ENCODE peak calls at places on chromosomes 5 and 9, in eight cellular contexts. P is AG04450; S is left cardiac atrium; G is activated CD4-positive, alpha-beta T cell treated with anti-CD3 and anti-CD28 coated beads, Interleukin-2, amount 50 U/mL, for 48 hours; W is caudate nucleus; Y is tibial artery; B is activated T-helper 1 cell treated with Interleukin-2 at 50 U/mL for 16 hours; N is kidney tubule cell. R is an unnamed sample.

GRCh38 chr5:59548807-59549357 is 344.6 kb downstream of the PDE4D start:
- DNase-seq in P (no peak), S (no peak), G (no peak), W (no peak), Y (no peak), B (no peak), N (no peak), R (no peak)

GRCh38 chr5:137613554-137614265 is 114.6 kb upstream of the SPOCK1 start:
- DNase-seq in P (no peak), S (no peak), G (no peak), W (no peak), Y (no peak), B (no peak), N (peak; percentile 64), R (no peak)

GRCh38 chr9:2120926-2121689 is 106.0 kb downstream of the SMARCA2 start:
- DNase-seq in P (peak; percentile 11), S (no peak), G (no peak), W (no peak), Y (no peak), B (no peak), N (peak; percentile 41), R (no peak)

GRCh38 chr5:75933489-75933888 is 149.7 kb upstream of the SV2C start:
- DNase-seq in P (no peak), S (no peak), G (no peak), W (no peak), Y (no peak), B (no peak), N (no peak), R (no peak)

GRCh38 chr5:6994097-6994496 is 280.9 kb downstream of the TENT4A start:
- DNase-seq in P (no peak), S (no peak), G (no peak), W (no peak), Y (no peak), B (no peak), N (no peak), R (no peak)

GRCh38 chr5:95426227-95426626 is 35.1 kb downstream of the FAM81B start:
- DNase-seq in P (no peak), S (no peak), G (no peak), W (no peak), Y (no peak), B (no peak), N (no peak), R (no peak)

GRCh38 chr9:33381231-33381791 is 21.1 kb downstream of the AQP7 start:
- DNase-seq in P (no peak), S (no peak), G (no peak), W (no peak), Y (peak; percentile 57), B (no peak), N (peak; percentile 44), R (no peak)

GRCh38 chr5:39079147-39079546 is 4.9 kb upstream of the RICTOR start:
- DNase-seq in P (no peak), S (no peak), G (no peak), W (no peak), Y (no peak), B (no peak), N (no peak), R (no peak)

GRCh38 chr9:131138676-131139075 is 13.3 kb downstream of the NUP214 start:
- DNase-seq in P (no peak), S (no peak), G (no peak), W (no peak), Y (no peak), B (no peak), N (no peak), R (no peak)

GRCh38 chr9:130570200-130570599 is 9.2 kb upstream of the FUBP3 start:
- DNase-seq in P (no peak), S (no peak), G (no peak), W (no peak), Y (no peak), B (no peak), N (peak; percentile 73), R (no peak)

GRCh38 chr9:1845421-1845820 is 169.7 kb upstream of the SMARCA2 start:
- DNase-seq in P (no peak), S (no peak), G (no peak), W (no peak), Y (no peak), B (no peak), N (no peak), R (no peak)

GRCh38 chr9:131720330-131720729 is 19.5 kb downstream of the RAPGEF1 start:
- DNase-seq in P (no peak), S (no peak), G (peak; percentile 57), W (no peak), Y (no peak), B (no peak), N (no peak), R (no peak)

GRCh38 chr9:14158911-14159310 is 155.0 kb downstream of the NFIB start:
- DNase-seq in P (no peak), S (no peak), G (no peak), W (no peak), Y (no peak), B (no peak), N (peak; percentile 63), R (no peak)

GRCh38 chr5:32115985-32116384 is 58.1 kb downstream of the GOLPH3 start:
- DNase-seq in P (no peak), S (no peak), G (no peak), W (no peak), Y (no peak), B (no peak), N (no peak), R (no peak)

GRCh38 chr5:139386039-139386438 is 2.9 kb upstream of the SLC23A1 start:
- DNase-seq in P (no peak), S (no peak), G (no peak), W (no peak), Y (peak; percentile 46), B (no peak), N (no peak), R (no peak)

GRCh38 chr9:107198718-107199117 is 84.4 kb upstream of the RAD23B start:
- DNase-seq in P (no peak), S (no peak), G (no peak), W (no peak), Y (no peak), B (no peak), N (no peak), R (no peak)

GRCh38 chr9:16075695-16076094 is 522.9 kb downstream of the CCDC171 start:
- DNase-seq in P (no peak), S (no peak), G (no peak), W (no peak), Y (no peak), B (no peak), N (no peak), R (no peak)

GRCh38 chr5:59174248-59174844 is 591.5 kb downstream of the RAB3C start:
- DNase-seq in P (peak; percentile 70), S (no peak), G (no peak), W (no peak), Y (no peak), B (peak; percentile 8), N (peak; percentile 73), R (no peak)

GRCh38 chr5:143737073-143737472 is 74.9 kb upstream of the HMHB1 start:
- DNase-seq in P (no peak), S (no peak), G (no peak), W (no peak), Y (no peak), B (no peak), N (no peak), R (no peak)

GRCh38 chr5:101838329-101838964 is 457.6 kb downstream of the SLCO4C1 start:
- DNase-seq in P (peak; percentile 15), S (no peak), G (no peak), W (no peak), Y (no peak), B (no peak), N (no peak), R (no peak)

GRCh38 chr9:91428927-91429351 is 5.3 kb upstream of the NFIL3 start:
- DNase-seq in P (peak; percentile 63), S (peak; percentile 51), G (no peak), W (no peak), Y (no peak), B (no peak), N (no peak), R (peak; percentile 53)

GRCh38 chr5:133467325-133467700 is 145.0 kb downstream of the FSTL4 start:
- DNase-seq in P (no peak), S (no peak), G (no peak), W (no peak), Y (peak; percentile 13), B (no peak), N (no peak), R (no peak)

GRCh38 chr9:129671519-129671918 is 6.1 kb downstream of the PRRX2 start:
- DNase-seq in P (no peak), S (no peak), G (peak; percentile 30), W (no peak), Y (no peak), B (no peak), N (no peak), R (no peak)

GRCh38 chr5:16312786-16313185 is 133.2 kb upstream of the MARCHF11 start:
- DNase-seq in P (no peak), S (no peak), G (no peak), W (no peak), Y (no peak), B (no peak), N (no peak), R (no peak)

GRCh38 chr5:171862624-171863023 is 77.0 kb downstream of the SMIM23 start:
- DNase-seq in P (no peak), S (no peak), G (no peak), W (no peak), Y (no peak), B (no peak), N (no peak), R (no peak)

GRCh38 chr5:82327961-82328360 is 49.8 kb upstream of the RPS23 start:
- DNase-seq in P (no peak), S (no peak), G (no peak), W (no peak), Y (no peak), B (no peak), N (peak; percentile 20), R (no peak)

GRCh38 chr9:75488714-75489100 is 400.4 kb downstream of the OSTF1 start:
- DNase-seq in P (no peak), S (no peak), G (no peak), W (peak; percentile 5), Y (no peak), B (no peak), N (no peak), R (no peak)

GRCh38 chr5:159095882-159096554 is 3.7 kb downstream of the EBF1 start:
- DNase-seq in P (no peak), S (no peak), G (no peak), W (no peak), Y (no peak), B (no peak), N (no peak), R (no peak)

GRCh38 chr9:21840647-21841046 is 38.2 kb downstream of the MTAP start:
- DNase-seq in P (no peak), S (no peak), G (no peak), W (no peak), Y (no peak), B (no peak), N (no peak), R (no peak)

GRCh38 chr9:107733530-107733907 is 243.9 kb upstream of the KLF4 start:
- DNase-seq in P (no peak), S (peak; percentile 69), G (no peak), W (peak; percentile 29), Y (peak; percentile 89), B (no peak), N (peak; percentile 50), R (peak; percentile 84)

GRCh38 chr5:8884029-8884428 is 661.8 kb downstream of the SEMA5A start:
- DNase-seq in P (no peak), S (no peak), G (no peak), W (no peak), Y (no peak), B (no peak), N (no peak), R (no peak)

GRCh38 chr9:68894502-68894901 is 119.4 kb downstream of the PRKACG start:
- DNase-seq in P (no peak), S (peak; percentile 34), G (no peak), W (no peak), Y (no peak), B (no peak), N (no peak), R (no peak)

GRCh38 chr5:623531-623930 is 11.4 kb downstream of the CEP72 start:
- DNase-seq in P (no peak), S (no peak), G (no peak), W (no peak), Y (no peak), B (no peak), N (no peak), R (no peak)

GRCh38 chr5:78361226-78361993 is 993 bp downstream of the SCAMP1 start:
- DNase-seq in P (no peak), S (peak; percentile 62), G (peak; percentile 25), W (peak; percentile 37), Y (no peak), B (no peak), N (peak; percentile 73), R (no peak)

R was measured in psoas muscle.